ENCODE peak calls at places on chromosomes 16 and 17, in eight cellular contexts. X is head of caudate nucleus, D is HepG2, H is Peyer's patch, K is lower leg skin, N is C1 segment of cervical spinal cord, Y is left colon, R is nucleus accumbens. Z is an unnamed sample.

GRCh38 chr16:53258809-53259208 is 175.5 kb upstream of the RBL2 start:
- DNase-seq in X (no peak), D (no peak), H (no peak), K (no peak), N (no peak), Y (no peak), R (no peak), Z (no peak)

GRCh38 chr17:12415031-12415430 is 250.7 kb upstream of the MYOCD start:
- DNase-seq in X (no peak), D (no peak), H (no peak), K (no peak), N (no peak), Y (no peak), R (no peak), Z (no peak)

GRCh38 chr17:7290166-7290565 is 4.3 kb downstream of the YBX2 start:
- DNase-seq in X (no peak), D (no peak), H (no peak), K (no peak), N (no peak), Y (no peak), R (no peak), Z (no peak)

GRCh38 chr17:67105213-67105612 is 60.9 kb downstream of the CACNG1 start:
- DNase-seq in X (no peak), D (no peak), H (no peak), K (no peak), N (no peak), Y (no peak), R (no peak), Z (no peak)

GRCh38 chr16:30054959-30055553 is 10.5 kb upstream of the ALDOA start:
- DNase-seq in X (no peak), D (peak), H (peak), K (no peak), N (no peak), Y (peak), R (no peak), Z (peak)

GRCh38 chr16:46929378-46930332 is 43.8 kb downstream of the DNAJA2 start:
- DNase-seq in X (peak), D (peak), H (peak), K (peak), N (peak), Y (peak), R (peak), Z (peak)

GRCh38 chr17:3681565-3681964 is 13.0 kb downstream of the EMC6 start:
- DNase-seq in X (no peak), D (no peak), H (no peak), K (no peak), N (no peak), Y (no peak), R (no peak), Z (no peak)

GRCh38 chr17:30554839-30555751 is 77.9 kb downstream of the GOSR1 start:
- DNase-seq in X (no peak), D (peak), H (no peak), K (no peak), N (no peak), Y (peak), R (no peak), Z (no peak)

GRCh38 chr17:80761421-80761871 is 216.8 kb downstream of the RPTOR start:
- DNase-seq in X (no peak), D (no peak), H (no peak), K (no peak), N (no peak), Y (no peak), R (no peak), Z (no peak)

GRCh38 chr16:67228905-67229304 is 2.0 kb downstream of the TMEM208 start:
- DNase-seq in X (no peak), D (no peak), H (peak), K (no peak), N (no peak), Y (no peak), R (no peak), Z (no peak)

GRCh38 chr17:80599546-80600305 is 55.1 kb downstream of the RPTOR start:
- DNase-seq in X (no peak), D (peak), H (peak), K (no peak), N (no peak), Y (peak), R (no peak), Z (no peak)

GRCh38 chr17:2631211-2631610 is 37.8 kb downstream of the PAFAH1B1 start:
- DNase-seq in X (no peak), D (no peak), H (no peak), K (no peak), N (no peak), Y (no peak), R (peak), Z (no peak)

GRCh38 chr17:965311-965989 is 14.1 kb downstream of the NXN start:
- DNase-seq in X (no peak), D (no peak), H (no peak), K (no peak), N (no peak), Y (no peak), R (no peak), Z (no peak)

GRCh38 chr17:48011405-48012150 is 26.0 kb downstream of the COPZ2 start:
- DNase-seq in X (no peak), D (peak), H (no peak), K (no peak), N (no peak), Y (peak), R (no peak), Z (no peak)

GRCh38 chr17:55069983-55070529 is 101.5 kb downstream of the STXBP4 start:
- DNase-seq in X (no peak), D (no peak), H (no peak), K (no peak), N (no peak), Y (no peak), R (no peak), Z (no peak)

GRCh38 chr16:14560523-14560922 is 69.5 kb downstream of the PARN start:
- DNase-seq in X (no peak), D (no peak), H (no peak), K (no peak), N (no peak), Y (no peak), R (no peak), Z (no peak)

GRCh38 chr17:3647251-3647650 is 10.7 kb downstream of the CTNS start:
- DNase-seq in X (no peak), D (no peak), H (no peak), K (no peak), N (no peak), Y (no peak), R (no peak), Z (no peak)

GRCh38 chr17:491086-492014 is 138.7 kb upstream of the RPH3AL start:
- DNase-seq in X (peak), D (peak), H (peak), K (no peak), N (no peak), Y (peak), R (no peak), Z (peak)

GRCh38 chr17:76241776-76242175 is 1.5 kb upstream of the RNF157 start:
- DNase-seq in X (no peak), D (no peak), H (no peak), K (no peak), N (no peak), Y (no peak), R (no peak), Z (no peak)